ENCODE peak calls at places on chromosomes 13 and 19, in eight cellular contexts. One of them, this sample, is unnamed.

GRCh38 chr13:75836441-75836840 is 200.3 kb downstream of the LMO7 start:
- DNase-seq in CD8-positive, alpha-beta T cell: no peak
- DNase-seq in esophagus squamous epithelium: no peak
- DNase-seq in tibial nerve: no peak
- DNase-seq in heart right ventricle: no peak
- DNase-seq in breast epithelium: peak; percentile 55
- DNase-seq in tibial artery: no peak
- DNase-seq in gastrocnemius medialis: no peak
- DNase-seq in this sample: no peak

GRCh38 chr13:28401303-28402056 is 93.4 kb downstream of the FLT1 start:
- DNase-seq in CD8-positive, alpha-beta T cell: no peak
- DNase-seq in esophagus squamous epithelium: no peak
- DNase-seq in tibial nerve: no peak
- DNase-seq in heart right ventricle: no peak
- DNase-seq in breast epithelium: no peak
- DNase-seq in tibial artery: no peak
- DNase-seq in gastrocnemius medialis: no peak
- DNase-seq in this sample: peak; percentile 43

GRCh38 chr13:107867701-107868661 is 347.4 kb downstream of the LIG4 start:
- DNase-seq in CD8-positive, alpha-beta T cell: no peak
- DNase-seq in esophagus squamous epithelium: no peak
- DNase-seq in tibial nerve: no peak
- DNase-seq in heart right ventricle: no peak
- DNase-seq in breast epithelium: no peak
- DNase-seq in tibial artery: no peak
- DNase-seq in gastrocnemius medialis: no peak
- DNase-seq in this sample: no peak

GRCh38 chr13:47092202-47092601 is 195.3 kb upstream of the HTR2A start:
- DNase-seq in CD8-positive, alpha-beta T cell: no peak
- DNase-seq in esophagus squamous epithelium: no peak
- DNase-seq in tibial nerve: no peak
- DNase-seq in heart right ventricle: no peak
- DNase-seq in breast epithelium: no peak
- DNase-seq in tibial artery: no peak
- DNase-seq in gastrocnemius medialis: no peak
- DNase-seq in this sample: no peak

GRCh38 chr19:17394891-17395415 is 957 bp upstream of the CCDC194 start:
- DNase-seq in CD8-positive, alpha-beta T cell: peak; percentile 71
- DNase-seq in esophagus squamous epithelium: no peak
- DNase-seq in tibial nerve: peak; percentile 73
- DNase-seq in heart right ventricle: peak; percentile 47
- DNase-seq in breast epithelium: no peak
- DNase-seq in tibial artery: no peak
- DNase-seq in gastrocnemius medialis: no peak
- DNase-seq in this sample: peak; percentile 75

GRCh38 chr19:36128392-36128736 is 11.5 kb upstream of the CAPNS1 start:
- DNase-seq in CD8-positive, alpha-beta T cell: no peak
- DNase-seq in esophagus squamous epithelium: no peak
- DNase-seq in tibial nerve: no peak
- DNase-seq in heart right ventricle: no peak
- DNase-seq in breast epithelium: no peak
- DNase-seq in tibial artery: no peak
- DNase-seq in gastrocnemius medialis: no peak
- DNase-seq in this sample: peak; percentile 53

GRCh38 chr13:112619730-112620639 is 32.0 kb upstream of the TUBGCP3 start:
- DNase-seq in CD8-positive, alpha-beta T cell: no peak
- DNase-seq in esophagus squamous epithelium: no peak
- DNase-seq in tibial nerve: no peak
- DNase-seq in heart right ventricle: no peak
- DNase-seq in breast epithelium: no peak
- DNase-seq in tibial artery: no peak
- DNase-seq in gastrocnemius medialis: no peak
- DNase-seq in this sample: no peak

GRCh38 chr19:771332-771785 is 20.4 kb downstream of the MISP start:
- DNase-seq in CD8-positive, alpha-beta T cell: no peak
- DNase-seq in esophagus squamous epithelium: no peak
- DNase-seq in tibial nerve: no peak
- DNase-seq in heart right ventricle: no peak
- DNase-seq in breast epithelium: no peak
- DNase-seq in tibial artery: no peak
- DNase-seq in gastrocnemius medialis: no peak
- DNase-seq in this sample: peak; percentile 67

GRCh38 chr19:39304701-39305571 is 8.7 kb downstream of the IFNL1 start:
- DNase-seq in CD8-positive, alpha-beta T cell: no peak
- DNase-seq in esophagus squamous epithelium: no peak
- DNase-seq in tibial nerve: no peak
- DNase-seq in heart right ventricle: no peak
- DNase-seq in breast epithelium: no peak
- DNase-seq in tibial artery: peak; percentile 39
- DNase-seq in gastrocnemius medialis: no peak
- DNase-seq in this sample: no peak

DNA sequence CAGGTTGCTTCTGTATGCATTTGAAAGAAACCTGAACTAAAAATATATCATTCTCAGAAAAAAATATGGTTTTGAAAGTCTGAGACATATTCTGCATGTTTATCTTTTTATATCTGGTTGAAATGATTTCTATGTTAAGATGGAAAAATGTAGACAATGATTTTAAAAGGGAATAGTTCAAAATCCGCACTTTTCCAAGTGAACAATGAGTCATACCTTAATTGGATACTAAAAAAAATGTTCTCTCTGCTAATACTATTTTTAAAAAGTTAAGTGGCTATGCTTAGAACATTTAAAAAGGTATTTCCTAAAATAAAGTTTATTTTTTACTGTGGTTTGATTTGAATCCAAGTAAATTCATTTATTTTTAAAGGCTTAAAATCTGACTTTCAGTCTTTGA is 801.4 kb downstream of the SLITRK6 start:
- DNase-seq in CD8-positive, alpha-beta T cell: no peak
- DNase-seq in esophagus squamous epithelium: no peak
- DNase-seq in tibial nerve: no peak
- DNase-seq in heart right ventricle: no peak
- DNase-seq in breast epithelium: no peak
- DNase-seq in tibial artery: no peak
- DNase-seq in gastrocnemius medialis: no peak
- DNase-seq in this sample: no peak
- H3K4me3 ChIP-seq in CD8-positive, alpha-beta T cell: no peak overlapping the region
- H3K4me3 ChIP-seq in esophagus squamous epithelium: no peak overlapping the region
- H3K4me3 ChIP-seq in tibial nerve: no peak overlapping the region
- H3K4me3 ChIP-seq in heart right ventricle: no peak overlapping the region
- H3K4me3 ChIP-seq in breast epithelium: no peak overlapping the region
- H3K4me3 ChIP-seq in tibial artery: no peak overlapping the region
- H3K4me3 ChIP-seq in gastrocnemius medialis: no peak overlapping the region
- H3K4me3 ChIP-seq in this sample: no peak overlapping the region

GRCh38 chr19:19602713-19603320 is 15.7 kb downstream of the PBX4 start:
- DNase-seq in CD8-positive, alpha-beta T cell: no peak
- DNase-seq in esophagus squamous epithelium: no peak
- DNase-seq in tibial nerve: no peak
- DNase-seq in heart right ventricle: no peak
- DNase-seq in breast epithelium: no peak
- DNase-seq in tibial artery: no peak
- DNase-seq in gastrocnemius medialis: no peak
- DNase-seq in this sample: no peak
- TF ChIP-seq CTCF in CD8-positive, alpha-beta T cell: no peak
- TF ChIP-seq CTCF in esophagus squamous epithelium: no peak
- TF ChIP-seq CTCF in tibial nerve: no peak
- TF ChIP-seq CTCF in heart right ventricle: no peak
- TF ChIP-seq CTCF in breast epithelium: no peak
- TF ChIP-seq CTCF in tibial artery: no peak
- TF ChIP-seq CTCF in gastrocnemius medialis: no peak
- TF ChIP-seq CTCF in this sample: no peak

GRCh38 chr19:6481541-6482342 is at the start of gene DENND1C:
- DNase-seq in CD8-positive, alpha-beta T cell: peak; percentile 77
- DNase-seq in esophagus squamous epithelium: peak; percentile 23
- DNase-seq in tibial nerve: peak; percentile 11
- DNase-seq in heart right ventricle: no peak
- DNase-seq in breast epithelium: no peak
- DNase-seq in tibial artery: no peak
- DNase-seq in gastrocnemius medialis: no peak
- DNase-seq in this sample: peak; percentile 87
- H3K4me3 ChIP-seq in CD8-positive, alpha-beta T cell: peak within 1 kb of the TSS; percentile 95
- H3K4me3 ChIP-seq in esophagus squamous epithelium: no peak within 1 kb of the TSS
- H3K4me3 ChIP-seq in tibial nerve: no peak within 1 kb of the TSS
- H3K4me3 ChIP-seq in heart right ventricle: no peak within 1 kb of the TSS
- H3K4me3 ChIP-seq in breast epithelium: peak within 1 kb of the TSS; percentile 26
- H3K4me3 ChIP-seq in tibial artery: peak within 1 kb of the TSS; percentile 22
- H3K4me3 ChIP-seq in gastrocnemius medialis: peak within 1 kb of the TSS; percentile 13
- H3K4me3 ChIP-seq in this sample: peak within 1 kb of the TSS; percentile 69

GRCh38 chr19:33407716-33408115 is 34.2 kb downstream of the CEBPG start:
- DNase-seq in CD8-positive, alpha-beta T cell: no peak
- DNase-seq in esophagus squamous epithelium: no peak
- DNase-seq in tibial nerve: no peak
- DNase-seq in heart right ventricle: no peak
- DNase-seq in breast epithelium: no peak
- DNase-seq in tibial artery: no peak
- DNase-seq in gastrocnemius medialis: no peak
- DNase-seq in this sample: no peak

GRCh38 chr19:33408116-33408515 is 34.6 kb downstream of the CEBPG start:
- DNase-seq in CD8-positive, alpha-beta T cell: no peak
- DNase-seq in esophagus squamous epithelium: no peak
- DNase-seq in tibial nerve: no peak
- DNase-seq in heart right ventricle: no peak
- DNase-seq in breast epithelium: no peak
- DNase-seq in tibial artery: no peak
- DNase-seq in gastrocnemius medialis: no peak
- DNase-seq in this sample: no peak

GRCh38 chr19:33406521-33407139 is 33.1 kb downstream of the CEBPG start:
- DNase-seq in CD8-positive, alpha-beta T cell: peak; percentile 78
- DNase-seq in esophagus squamous epithelium: peak; percentile 20
- DNase-seq in tibial nerve: peak; percentile 90
- DNase-seq in heart right ventricle: peak; percentile 60
- DNase-seq in breast epithelium: no peak
- DNase-seq in tibial artery: peak; percentile 81
- DNase-seq in gastrocnemius medialis: no peak
- DNase-seq in this sample: peak; percentile 63

GRCh38 chr19:33405491-33406461 is 32.3 kb downstream of the CEBPG start:
- DNase-seq in CD8-positive, alpha-beta T cell: no peak
- DNase-seq in esophagus squamous epithelium: no peak
- DNase-seq in tibial nerve: no peak
- DNase-seq in heart right ventricle: no peak
- DNase-seq in breast epithelium: no peak
- DNase-seq in tibial artery: peak; percentile 41
- DNase-seq in gastrocnemius medialis: no peak
- DNase-seq in this sample: no peak

DNA sequence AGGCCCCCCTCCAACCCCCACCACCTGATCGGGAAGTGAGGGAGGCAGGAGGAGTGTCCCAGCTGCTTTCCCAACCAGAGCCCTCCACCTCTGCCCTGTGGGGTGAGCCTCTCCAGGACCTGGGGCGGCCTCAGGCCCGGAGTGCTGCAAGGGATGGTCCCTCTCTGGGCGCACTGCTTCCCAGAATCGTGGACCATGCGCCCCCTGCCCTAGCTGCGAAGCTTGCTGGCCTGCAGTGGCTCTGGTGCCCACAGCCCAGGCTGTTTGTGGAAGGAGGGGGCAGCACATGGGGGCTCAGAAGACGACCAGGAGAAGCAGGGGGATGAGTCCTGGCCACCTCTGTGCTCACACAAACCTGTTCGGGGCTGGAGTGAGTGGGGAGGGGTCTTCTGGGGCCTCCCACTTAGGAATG is 33.6 kb downstream of the CEBPG start:
- DNase-seq in CD8-positive, alpha-beta T cell: no peak
- DNase-seq in esophagus squamous epithelium: no peak
- DNase-seq in tibial nerve: no peak
- DNase-seq in heart right ventricle: no peak
- DNase-seq in breast epithelium: no peak
- DNase-seq in tibial artery: no peak
- DNase-seq in gastrocnemius medialis: no peak
- DNase-seq in this sample: no peak
- TF ChIP-seq CTCF in CD8-positive, alpha-beta T cell: peak; percentile 37
- TF ChIP-seq CTCF in esophagus squamous epithelium: no peak
- TF ChIP-seq CTCF in tibial nerve: no peak
- TF ChIP-seq CTCF in heart right ventricle: no peak
- TF ChIP-seq CTCF in breast epithelium: no peak
- TF ChIP-seq CTCF in tibial artery: no peak
- TF ChIP-seq CTCF in gastrocnemius medialis: peak; percentile 8
- TF ChIP-seq CTCF in this sample: no peak

GRCh38 chr19:52034051-52034728 is 6.0 kb upstream of the ZNF614 start:
- DNase-seq in CD8-positive, alpha-beta T cell: no peak
- DNase-seq in esophagus squamous epithelium: no peak
- DNase-seq in tibial nerve: no peak
- DNase-seq in heart right ventricle: no peak
- DNase-seq in breast epithelium: no peak
- DNase-seq in tibial artery: no peak
- DNase-seq in gastrocnemius medialis: no peak
- DNase-seq in this sample: no peak
- H3K4me3 ChIP-seq in CD8-positive, alpha-beta T cell: peak overlapping the region; percentile 0
- H3K4me3 ChIP-seq in esophagus squamous epithelium: no peak overlapping the region
- H3K4me3 ChIP-seq in tibial nerve: no peak overlapping the region
- H3K4me3 ChIP-seq in heart right ventricle: no peak overlapping the region
- H3K4me3 ChIP-seq in breast epithelium: no peak overlapping the region
- H3K4me3 ChIP-seq in tibial artery: no peak overlapping the region
- H3K4me3 ChIP-seq in gastrocnemius medialis: no peak overlapping the region
- H3K4me3 ChIP-seq in this sample: no peak overlapping the region

GRCh38 chr19:55340784-55341147 is 1.1 kb downstream of the KMT5C start:
- DNase-seq in CD8-positive, alpha-beta T cell: peak; percentile 30
- DNase-seq in esophagus squamous epithelium: no peak
- DNase-seq in tibial nerve: no peak
- DNase-seq in heart right ventricle: no peak
- DNase-seq in breast epithelium: no peak
- DNase-seq in tibial artery: no peak
- DNase-seq in gastrocnemius medialis: no peak
- DNase-seq in this sample: no peak
- TF ChIP-seq CTCF in CD8-positive, alpha-beta T cell: no peak
- TF ChIP-seq CTCF in esophagus squamous epithelium: no peak
- TF ChIP-seq CTCF in tibial nerve: peak; percentile 22
- TF ChIP-seq CTCF in heart right ventricle: no peak
- TF ChIP-seq CTCF in breast epithelium: no peak
- TF ChIP-seq CTCF in tibial artery: no peak
- TF ChIP-seq CTCF in gastrocnemius medialis: no peak
- TF ChIP-seq CTCF in this sample: peak; percentile 14

GRCh38 chr19:45972944-45973525 is 630 bp downstream of the NOVA2 start:
- DNase-seq in CD8-positive, alpha-beta T cell: no peak
- DNase-seq in esophagus squamous epithelium: no peak
- DNase-seq in tibial nerve: no peak
- DNase-seq in heart right ventricle: no peak
- DNase-seq in breast epithelium: no peak
- DNase-seq in tibial artery: no peak
- DNase-seq in gastrocnemius medialis: no peak
- DNase-seq in this sample: no peak

GRCh38 chr19:45971260-45971902 is 2.3 kb downstream of the NOVA2 start:
- DNase-seq in CD8-positive, alpha-beta T cell: no peak
- DNase-seq in esophagus squamous epithelium: no peak
- DNase-seq in tibial nerve: no peak
- DNase-seq in heart right ventricle: peak; percentile 51
- DNase-seq in breast epithelium: no peak
- DNase-seq in tibial artery: no peak
- DNase-seq in gastrocnemius medialis: no peak
- DNase-seq in this sample: no peak

GRCh38 chr19:45973564-45974338 is at the start of gene NOVA2:
- DNase-seq in CD8-positive, alpha-beta T cell: no peak
- DNase-seq in esophagus squamous epithelium: no peak
- DNase-seq in tibial nerve: peak; percentile 43
- DNase-seq in heart right ventricle: peak; percentile 84
- DNase-seq in breast epithelium: no peak
- DNase-seq in tibial artery: no peak
- DNase-seq in gastrocnemius medialis: peak; percentile 32
- DNase-seq in this sample: peak; percentile 64

GRCh38 chr19:45969676-45970075 is 4.0 kb downstream of the NOVA2 start:
- DNase-seq in CD8-positive, alpha-beta T cell: no peak
- DNase-seq in esophagus squamous epithelium: no peak
- DNase-seq in tibial nerve: no peak
- DNase-seq in heart right ventricle: no peak
- DNase-seq in breast epithelium: no peak
- DNase-seq in tibial artery: no peak
- DNase-seq in gastrocnemius medialis: no peak
- DNase-seq in this sample: no peak

GRCh38 chr19:45972081-45972943 is 1.4 kb downstream of the NOVA2 start:
- DNase-seq in CD8-positive, alpha-beta T cell: no peak
- DNase-seq in esophagus squamous epithelium: no peak
- DNase-seq in tibial nerve: peak; percentile 19
- DNase-seq in heart right ventricle: peak; percentile 45
- DNase-seq in breast epithelium: no peak
- DNase-seq in tibial artery: no peak
- DNase-seq in gastrocnemius medialis: no peak
- DNase-seq in this sample: no peak
- H3K4me3 ChIP-seq in CD8-positive, alpha-beta T cell: no peak overlapping the region
- H3K4me3 ChIP-seq in esophagus squamous epithelium: peak overlapping the region; percentile 11
- H3K4me3 ChIP-seq in tibial nerve: no peak overlapping the region
- H3K4me3 ChIP-seq in heart right ventricle: peak overlapping the region; percentile 39
- H3K4me3 ChIP-seq in breast epithelium: peak overlapping the region; percentile 42
- H3K4me3 ChIP-seq in tibial artery: peak overlapping the region; percentile 37
- H3K4me3 ChIP-seq in gastrocnemius medialis: peak overlapping the region; percentile 30
- H3K4me3 ChIP-seq in this sample: no peak overlapping the region

This sample was measured in GM12865.